ENCODE peak calls at places on chromosome 22, in nine cellular contexts. F is GM06990, N is HCT116, T is cardiac fibroblast, Z is stomach, R is IMR-90, K is adrenal gland, Q is A549, G is endothelial cell. Y is an unnamed sample.

GRCh38 chr22:43654271-43654670 is 157.8 kb downstream of the EFCAB6 start:
- DNase-seq in F (no peak), N (no peak), T (no peak), Z (no peak), R (no peak), K (no peak), Q (no peak), G (no peak), Y (no peak)

GRCh38 chr22:17777005-17777716 is 2.9 kb upstream of the BID start:
- DNase-seq in F (peak; percentile 79), N (no peak), T (no peak), Z (peak; percentile 55), R (no peak), K (no peak), Q (no peak), G (no peak), Y (peak; percentile 88)

GRCh38 chr22:30232716-30233218 is 13.8 kb downstream of the LIF start:
- DNase-seq in F (no peak), N (no peak), T (no peak), Z (no peak), R (no peak), K (no peak), Q (no peak), G (no peak), Y (no peak)

GRCh38 chr22:25777870-25778269 is 35.9 kb downstream of the MYO18B start:
- DNase-seq in F (no peak), N (peak; percentile 44), T (peak; percentile 76), Z (no peak), R (peak; percentile 45), K (no peak), Q (peak; percentile 47), G (peak; percentile 17), Y (no peak)

GRCh38 chr22:21074092-21074715 is 28.5 kb downstream of the LRRC74B start:
- DNase-seq in F (no peak), N (peak; percentile 4), T (peak; percentile 82), Z (no peak), R (peak; percentile 83), K (peak; percentile 88), Q (peak; percentile 25), G (no peak), Y (no peak)

GRCh38 chr22:32723632-32724031 is 77.9 kb upstream of the TIMP3 start:
- DNase-seq in F (peak; percentile 63), N (no peak), T (peak; percentile 73), Z (peak; percentile 34), R (peak; percentile 96), K (peak; percentile 47), Q (no peak), G (no peak), Y (peak; percentile 42)

GRCh38 chr22:19555651-19556050 is 31.4 kb upstream of the CLDN5 start:
- DNase-seq in F (no peak), N (no peak), T (no peak), Z (no peak), R (no peak), K (no peak), Q (no peak), G (no peak), Y (no peak)

GRCh38 chr22:35792501-35792900 is 74.8 kb downstream of the APOL5 start:
- DNase-seq in F (no peak), N (no peak), T (no peak), Z (peak; percentile 60), R (no peak), K (no peak), Q (no peak), G (no peak), Y (no peak)

GRCh38 chr22:36510966-36511881 is 4.4 kb upstream of the FOXRED2 start:
- DNase-seq in F (no peak), N (no peak), T (peak; percentile 67), Z (no peak), R (peak; percentile 51), K (peak; percentile 60), Q (peak; percentile 52), G (peak; percentile 66), Y (no peak)

GRCh38 chr22:42401562-42402334 is 30.5 kb downstream of the NFAM1 start:
- DNase-seq in F (no peak), N (no peak), T (no peak), Z (no peak), R (no peak), K (no peak), Q (no peak), G (no peak), Y (no peak)

GRCh38 chr22:40651563-40652501 is 15.3 kb upstream of the MRTFA start:
- DNase-seq in F (peak; percentile 44), N (peak; percentile 95), T (peak; percentile 99), Z (peak; percentile 95), R (peak; percentile 100), K (peak; percentile 97), Q (peak; percentile 91), G (no peak), Y (peak; percentile 46)

GRCh38 chr22:36323182-36323854 is 64.4 kb downstream of the MYH9 start:
- DNase-seq in F (no peak), N (no peak), T (peak; percentile 87), Z (peak; percentile 73), R (peak; percentile 71), K (peak; percentile 88), Q (no peak), G (no peak), Y (no peak)

GRCh38 chr22:43235445-43236400 is 48.8 kb upstream of the TTLL12 start:
- DNase-seq in F (no peak), N (no peak), T (no peak), Z (no peak), R (no peak), K (no peak), Q (no peak), G (no peak), Y (no peak)

GRCh38 chr22:31977141-31977781 is 32.9 kb downstream of the YWHAH start:
- DNase-seq in F (peak; percentile 29), N (peak; percentile 81), T (peak; percentile 78), Z (peak; percentile 87), R (peak; percentile 54), K (peak; percentile 87), Q (peak; percentile 71), G (peak; percentile 86), Y (peak; percentile 80)

GRCh38 chr22:43159484-43160178 is 8.3 kb downstream of the TSPO start:
- DNase-seq in F (no peak), N (no peak), T (peak; percentile 42), Z (peak; percentile 96), R (no peak), K (no peak), Q (no peak), G (peak; percentile 44), Y (no peak)

GRCh38 chr22:30920407-30920806 is 48.2 kb downstream of the MORC2 start:
- DNase-seq in F (peak; percentile 46), N (peak; percentile 32), T (peak; percentile 74), Z (peak; percentile 79), R (peak; percentile 59), K (peak; percentile 87), Q (peak; percentile 67), G (peak; percentile 87), Y (peak; percentile 86)

GRCh38 chr22:20384865-20385264 is 9.1 kb upstream of the ZNF74 start:
- DNase-seq in F (no peak), N (no peak), T (no peak), Z (no peak), R (no peak), K (no peak), Q (no peak), G (no peak), Y (no peak)

GRCh38 chr22:39556970-39557811 is 13.4 kb upstream of the CACNA1I start:
- DNase-seq in F (no peak), N (no peak), T (peak; percentile 8), Z (no peak), R (peak; percentile 7), K (peak; percentile 68), Q (peak; percentile 38), G (no peak), Y (no peak)
- TF ChIP-seq CTCF in F (no peak), N (no peak), T (no peak), Z (no peak), R (peak; percentile 39), K (peak; percentile 17), Q (peak; percentile 34), G (no peak), Y (no peak)

DNA sequence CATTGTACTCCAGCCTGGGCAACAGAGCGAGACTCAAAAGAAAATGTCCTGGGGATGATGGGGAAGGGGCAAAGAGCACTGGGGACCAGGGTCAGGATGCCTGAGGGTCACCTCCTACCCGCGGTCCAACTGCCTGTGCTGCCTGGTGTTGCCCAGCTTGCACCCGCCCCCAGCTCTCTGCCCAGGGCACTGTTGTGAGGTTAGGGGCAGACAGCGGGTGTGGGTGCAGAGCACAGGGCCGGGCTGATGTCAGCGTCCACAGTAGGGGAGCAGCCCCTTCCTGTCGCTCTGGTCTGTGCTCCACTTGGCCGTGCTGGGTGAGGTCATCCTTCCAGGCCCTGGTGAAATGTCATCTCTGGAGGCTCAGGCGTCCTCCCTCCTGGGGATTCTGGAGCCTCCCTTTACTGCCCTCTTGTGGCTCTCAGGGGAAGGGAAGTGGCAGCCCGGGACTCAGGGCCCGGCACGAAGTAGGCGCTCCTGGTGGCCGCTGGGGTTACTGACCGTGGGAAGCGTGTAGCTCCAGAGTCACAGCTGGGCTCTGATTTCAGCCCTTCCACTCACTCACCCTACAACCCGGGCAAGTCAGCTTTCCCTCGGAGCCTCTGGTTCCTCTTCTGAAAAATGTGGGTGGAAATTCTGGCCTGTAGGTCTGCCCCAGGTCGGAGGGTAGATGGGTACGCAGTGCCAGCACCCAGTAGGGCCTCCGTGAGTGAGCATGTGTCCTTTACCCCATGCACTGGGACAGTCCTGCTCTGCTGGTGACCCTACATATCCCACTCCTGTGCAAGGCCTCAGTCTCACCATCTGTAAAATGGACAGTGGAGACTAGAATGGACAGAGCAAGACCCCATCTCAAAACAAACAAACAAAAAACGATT is 17.3 kb upstream of the PRR5 start:
- DNase-seq in F (peak; percentile 89), N (peak; percentile 83), T (peak; percentile 92), Z (peak; percentile 85), R (peak; percentile 95), K (peak; percentile 91), Q (peak; percentile 78), G (peak; percentile 94), Y (peak; percentile 83)
- TF ChIP-seq CTCF in F (peak; percentile 99), N (peak; percentile 99), T (peak; percentile 100), Z (peak; percentile 52), R (peak; percentile 100), K (peak; percentile 95), Q (peak; percentile 67), G (peak; percentile 94), Y (peak; percentile 97)

DNA sequence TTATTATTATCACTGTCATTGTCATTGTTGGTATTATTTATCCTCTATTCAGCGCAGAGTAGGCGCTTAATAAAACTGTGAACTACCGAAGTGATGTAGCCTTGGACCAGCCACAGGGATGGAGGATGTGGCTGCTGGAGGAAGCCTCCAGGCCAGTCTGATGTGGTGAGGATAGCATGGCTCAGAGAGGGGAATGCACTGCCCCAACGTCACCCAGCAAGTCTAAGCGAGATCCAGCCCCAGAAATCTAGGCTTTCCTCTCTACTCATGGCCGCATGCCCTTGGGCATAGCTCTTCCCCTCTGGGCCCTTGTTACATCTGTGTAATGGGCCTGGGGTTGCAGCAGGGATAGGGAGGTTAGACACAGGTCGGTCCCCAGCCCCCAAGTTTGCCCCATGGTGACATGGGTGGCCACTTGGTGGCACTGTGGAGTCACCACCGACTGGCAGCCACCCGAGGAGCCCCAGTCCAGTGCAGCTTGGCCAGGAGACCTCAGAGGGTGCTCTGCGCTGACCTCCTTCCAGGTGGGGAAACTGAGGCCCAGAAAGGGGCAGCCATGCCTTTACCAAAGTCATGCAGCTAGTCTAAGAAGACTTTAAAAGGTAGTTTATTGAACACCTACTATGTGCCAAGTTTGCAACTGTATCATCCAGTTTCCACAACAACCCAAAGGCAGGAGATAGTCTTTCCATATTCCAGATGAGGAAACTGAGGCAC is 395.7 kb downstream of the MN1 start:
- DNase-seq in F (peak; percentile 11), N (peak; percentile 18), T (peak; percentile 69), Z (peak; percentile 73), R (peak; percentile 45), K (peak; percentile 63), Q (peak; percentile 55), G (peak; percentile 75), Y (peak; percentile 38)
- TF ChIP-seq CTCF in F (peak; percentile 68), N (peak; percentile 88), T (peak; percentile 81), Z (no peak), R (peak; percentile 79), K (peak; percentile 72), Q (peak; percentile 64), G (peak; percentile 77), Y (peak; percentile 28)

GRCh38 chr22:46827072-46827780 is 64.8 kb downstream of the TBC1D22A start:
- DNase-seq in F (no peak), N (no peak), T (no peak), Z (no peak), R (no peak), K (no peak), Q (no peak), G (peak; percentile 54), Y (no peak)
- TF ChIP-seq CTCF in F (peak; percentile 11), N (peak; percentile 42), T (no peak), Z (no peak), R (no peak), K (no peak), Q (no peak), G (peak; percentile 30), Y (no peak)